ENCODE peak calls at places on chromosomes 13 and 19, in five cellular contexts. N is GM23338, Y is fibroblast of lung, T is neural progenitor cell, E is MM.1S. H is an unnamed sample.

GRCh38 chr19:3470500-3471128 is 9.7 kb downstream of the SMIM24 start:
- DNase-seq in N (no peak), Y (no peak), T (no peak), E (no peak), H (no peak)

GRCh38 chr13:63636231-63636993 is 2220.8 kb upstream of the PCDH20 start:
- DNase-seq in N (peak), Y (no peak), T (no peak), E (peak), H (no peak)

GRCh38 chr19:34962945-34963530 is 991 bp downstream of the ZNF792 start:
- DNase-seq in N (no peak), Y (no peak), T (no peak), E (no peak), H (no peak)

GRCh38 chr13:36795463-36795862 is 23.6 kb upstream of the RFXAP start:
- DNase-seq in N (peak), Y (no peak), T (no peak), E (no peak), H (no peak)

GRCh38 chr13:73215807-73216206 is 157.0 kb downstream of the KLF5 start:
- DNase-seq in N (no peak), Y (peak), T (no peak), E (no peak), H (no peak)

GRCh38 chr19:3350014-3350663 is 16.2 kb upstream of the NFIC start:
- DNase-seq in N (no peak), Y (no peak), T (no peak), E (no peak), H (no peak)

GRCh38 chr13:50684366-50684765 is 159.1 kb downstream of the DLEU7 start:
- DNase-seq in N (no peak), Y (no peak), T (no peak), E (no peak), H (no peak)

GRCh38 chr13:44312898-44313551 is 60.6 kb upstream of the SERP2 start:
- DNase-seq in N (no peak), Y (peak), T (no peak), E (no peak), H (no peak)

GRCh38 chr19:46337487-46337886 is 9.4 kb upstream of the PPP5C start:
- DNase-seq in N (no peak), Y (no peak), T (no peak), E (no peak), H (no peak)

GRCh38 chr19:4172861-4173473 is 9.4 kb downstream of the SIRT6 start:
- DNase-seq in N (peak), Y (peak), T (peak), E (peak), H (peak)

GRCh38 chr19:13156968-13157882 is 7.0 kb downstream of the IER2 start:
- DNase-seq in N (no peak), Y (no peak), T (no peak), E (no peak), H (no peak)

GRCh38 chr19:38597075-38597474 is 20.7 kb downstream of the MAP4K1 start:
- DNase-seq in N (peak), Y (no peak), T (no peak), E (no peak), H (no peak)

GRCh38 chr19:38599722-38600121 is 18.0 kb downstream of the MAP4K1 start:
- DNase-seq in N (no peak), Y (no peak), T (no peak), E (no peak), H (no peak)

GRCh38 chr19:38592940-38593339 is 24.8 kb downstream of the MAP4K1 start:
- DNase-seq in N (peak), Y (no peak), T (no peak), E (no peak), H (no peak)

GRCh38 chr19:38596057-38596981 is 21.4 kb downstream of the MAP4K1 start:
- DNase-seq in N (peak), Y (no peak), T (peak), E (no peak), H (peak)
- H3K4me3 ChIP-seq in N (peak), Y (no peak), T (peak), E (no peak), H (no peak)

GRCh38 chr19:19203012-19203856 is at the start of gene NR2C2AP:
- DNase-seq in N (peak), Y (peak), T (peak), E (peak), H (peak)

GRCh38 chr19:19202707-19203011 is 555 bp downstream of the NR2C2AP start:
- DNase-seq in N (no peak), Y (no peak), T (peak), E (no peak), H (no peak)

GRCh38 chr19:19204181-19204580 is 967 bp upstream of the NR2C2AP start:
- DNase-seq in N (peak), Y (no peak), T (no peak), E (no peak), H (no peak)

GRCh38 chr19:19205416-19206410 is 2.5 kb upstream of the NR2C2AP start:
- DNase-seq in N (no peak), Y (no peak), T (no peak), E (no peak), H (no peak)

GRCh38 chr19:19201697-19202630 is 1.2 kb downstream of the NR2C2AP start:
- DNase-seq in N (no peak), Y (no peak), T (no peak), E (no peak), H (no peak)
- H3K27ac ChIP-seq in N (no peak), Y (no peak), T (no peak), E (no peak), H (no peak)

GRCh38 chr19:17682273-17682672 is 5.9 kb downstream of the UNC13A start:
- DNase-seq in N (no peak), Y (no peak), T (no peak), E (no peak), H (no peak)

GRCh38 chr19:17678836-17679235 is 9.3 kb downstream of the UNC13A start:
- DNase-seq in N (no peak), Y (no peak), T (no peak), E (no peak), H (no peak)

GRCh38 chr19:17679526-17680234 is 8.5 kb downstream of the UNC13A start:
- DNase-seq in N (peak), Y (no peak), T (peak), E (no peak), H (no peak)

GRCh38 chr19:17681505-17682125 is 6.5 kb downstream of the UNC13A start:
- DNase-seq in N (peak), Y (peak), T (peak), E (peak), H (peak)

GRCh38 chr19:17680235-17680722 is 7.9 kb downstream of the UNC13A start:
- DNase-seq in N (peak), Y (peak), T (peak), E (no peak), H (peak)
- TF ChIP-seq EZH2 in N (no peak), Y (no peak), T (no peak), E (no peak), H (no peak)

GRCh38 chr19:54430306-54431254 is 15.3 kb downstream of the TTYH1 start:
- DNase-seq in N (peak), Y (no peak), T (peak), E (no peak), H (peak)
- H3K4me3 ChIP-seq in N (peak), Y (no peak), T (peak), E (no peak), H (no peak)

GRCh38 chr13:29436291-29436690 is 159.2 kb downstream of the SLC7A1 start:
- DNase-seq in N (no peak), Y (peak), T (no peak), E (no peak), H (no peak)
- H3K27ac ChIP-seq in N (no peak), Y (no peak), T (no peak), E (no peak), H (peak)

GRCh38 chr19:48958006-48958405 is 3.3 kb downstream of the BAX start:
- DNase-seq in N (no peak), Y (no peak), T (no peak), E (no peak), H (no peak)
- TF ChIP-seq EZH2 in N (no peak), Y (no peak), T (no peak), E (no peak), H (no peak)

GRCh38 chr13:34469212-34469983 is 472.7 kb upstream of the NBEA start:
- DNase-seq in N (no peak), Y (peak), T (no peak), E (no peak), H (peak)

DNA sequence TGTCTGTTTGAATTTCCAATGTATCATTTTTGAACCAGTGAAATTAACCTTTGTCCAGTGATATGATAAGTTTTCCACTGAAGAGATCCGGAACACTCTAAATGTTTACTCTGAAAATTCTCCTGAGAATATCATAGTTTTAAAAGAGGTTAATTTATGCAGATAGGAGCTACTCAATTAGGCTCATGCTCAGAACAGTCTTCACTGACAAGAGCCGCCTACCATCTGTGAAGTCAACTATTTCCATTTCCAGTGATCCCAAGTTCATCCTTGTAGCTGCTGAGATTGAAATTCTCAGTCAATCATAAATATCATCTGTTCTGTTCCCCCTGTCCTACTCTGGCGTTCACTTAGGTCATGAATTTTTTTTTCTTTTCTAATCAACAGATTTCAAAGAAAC is 467.6 kb upstream of the NBEA start:
- DNase-seq in N (no peak), Y (no peak), T (no peak), E (no peak), H (no peak)
- H3K4me3 ChIP-seq in N (no peak), Y (no peak), T (no peak), E (no peak), H (no peak)